ENCODE peak calls at places on chromosomes 6 and 20, in five cellular contexts. B, P, H, N and Z are unnamed samples.

GRCh38 chr6:72031471-72031870 is 145.1 kb downstream of the RIMS1 start:
- DNase-seq in B (no peak), P (no peak), H (peak; percentile 1), N (no peak), Z (no peak)

GRCh38 chr6:129677634-129678325 is 32.2 kb downstream of the ARHGAP18 start:
- DNase-seq in B (no peak), P (no peak), H (no peak), N (no peak), Z (no peak)

GRCh38 chr6:51842487-51843469 is 244.6 kb downstream of the PKHD1 start:
- DNase-seq in B (no peak), P (no peak), H (no peak), N (no peak), Z (no peak)

GRCh38 chr6:142567476-142567875 is 265.7 kb downstream of the ADGRG6 start:
- DNase-seq in B (no peak), P (no peak), H (no peak), N (no peak), Z (no peak)

GRCh38 chr6:107511410-107512070 is 21.6 kb downstream of the SOBP start:
- DNase-seq in B (no peak), P (no peak), H (no peak), N (peak; percentile 77), Z (no peak)

GRCh38 chr20:57653910-57654309 is 33.7 kb upstream of the ZBP1 start:
- DNase-seq in B (no peak), P (peak; percentile 14), H (no peak), N (no peak), Z (no peak)

GRCh38 chr20:11083841-11084240 is 410.0 kb upstream of the JAG1 start:
- DNase-seq in B (no peak), P (no peak), H (no peak), N (no peak), Z (peak; percentile 76)

GRCh38 chr6:42030585-42031506 is 19.5 kb upstream of the TAF8 start:
- DNase-seq in B (no peak), P (no peak), H (no peak), N (no peak), Z (peak; percentile 49)

GRCh38 chr6:36566418-36566905 is 19.2 kb upstream of the STK38 start:
- DNase-seq in B (no peak), P (no peak), H (no peak), N (no peak), Z (no peak)

GRCh38 chr20:49737260-49737659 is 23.6 kb upstream of the B4GALT5 start:
- DNase-seq in B (peak; percentile 15), P (no peak), H (no peak), N (no peak), Z (no peak)

GRCh38 chr6:167165887-167166471 is 8.2 kb upstream of the GPR31 start:
- DNase-seq in B (no peak), P (no peak), H (no peak), N (no peak), Z (no peak)

GRCh38 chr6:132964868-132965382 is 150.6 kb downstream of the RPS12 start:
- DNase-seq in B (no peak), P (no peak), H (no peak), N (no peak), Z (no peak)

GRCh38 chr6:63503199-63503598 is 69.1 kb upstream of the LOC128125822 start:
- DNase-seq in B (no peak), P (no peak), H (no peak), N (no peak), Z (no peak)

GRCh38 chr20:25320035-25320800 is 70.4 kb downstream of the ABHD12 start:
- DNase-seq in B (no peak), P (no peak), H (no peak), N (no peak), Z (no peak)

GRCh38 chr6:52141596-52141995 is 44.6 kb upstream of the IL17A start:
- DNase-seq in B (no peak), P (no peak), H (no peak), N (no peak), Z (no peak)

GRCh38 chr6:54737247-54737646 is 109.3 kb upstream of the FAM83B start:
- DNase-seq in B (peak; percentile 42), P (no peak), H (no peak), N (no peak), Z (no peak)

GRCh38 chr20:19022118-19022575 is 190.3 kb upstream of the SLC24A3 start:
- DNase-seq in B (no peak), P (no peak), H (no peak), N (no peak), Z (no peak)

GRCh38 chr20:9286501-9286900 is 217.6 kb downstream of the PLCB4 start:
- DNase-seq in B (no peak), P (no peak), H (peak; percentile 22), N (no peak), Z (peak; percentile 73)